ENCODE peak calls at places on chromosomes 5 and 9, in seven cellular contexts. N, I, M, Z, Q, E and W are unnamed samples.

GRCh38 chr9:127386981-127387380 is 10.0 kb upstream of the SLC2A8 start:
- DNase-seq in N (no peak), I (no peak), M (no peak), Z (no peak), Q (no peak), E (no peak), W (no peak)

GRCh38 chr5:56829137-56829536 is 13.8 kb downstream of the MAP3K1 start:
- DNase-seq in N (peak), I (no peak), M (no peak), Z (peak), Q (no peak), E (peak), W (no peak)

GRCh38 chr5:83509535-83509934 is 38.0 kb downstream of the VCAN start:
- DNase-seq in N (peak), I (no peak), M (peak), Z (no peak), Q (no peak), E (no peak), W (no peak)

GRCh38 chr5:109053995-109054417 is 306.3 kb downstream of the FER start:
- DNase-seq in N (peak), I (no peak), M (no peak), Z (no peak), Q (peak), E (no peak), W (no peak)

GRCh38 chr5:149391524-149391923 is 12.4 kb upstream of the IL17B start:
- DNase-seq in N (no peak), I (no peak), M (no peak), Z (no peak), Q (no peak), E (no peak), W (no peak)

GRCh38 chr5:81207009-81207408 is 26.1 kb upstream of the CKMT2 start:
- DNase-seq in N (no peak), I (no peak), M (peak), Z (peak), Q (no peak), E (no peak), W (no peak)

GRCh38 chr5:35183243-35183955 is 46.9 kb downstream of the PRLR start:
- DNase-seq in N (peak), I (peak), M (peak), Z (peak), Q (peak), E (no peak), W (no peak)

GRCh38 chr5:7146886-7147285 is 249.1 kb upstream of the ADCY2 start:
- DNase-seq in N (no peak), I (peak), M (peak), Z (no peak), Q (no peak), E (no peak), W (no peak)

GRCh38 chr5:104189031-104189430 is 626.4 kb upstream of the NUDT12 start:
- DNase-seq in N (peak), I (no peak), M (no peak), Z (no peak), Q (no peak), E (no peak), W (no peak)

GRCh38 chr5:103120607-103121200 is 603 bp downstream of the PPIP5K2 start:
- DNase-seq in N (peak), I (peak), M (peak), Z (peak), Q (no peak), E (peak), W (no peak)

GRCh38 chr5:138595396-138595795 is 20.2 kb upstream of the HSPA9 start:
- DNase-seq in N (no peak), I (no peak), M (no peak), Z (no peak), Q (no peak), E (no peak), W (no peak)

GRCh38 chr9:35533398-35533797 is 43.5 kb downstream of the RUSC2 start:
- DNase-seq in N (no peak), I (no peak), M (no peak), Z (no peak), Q (no peak), E (no peak), W (no peak)

GRCh38 chr5:167573274-167574127 is 717.9 kb upstream of the WWC1 start:
- DNase-seq in N (peak), I (no peak), M (peak), Z (no peak), Q (no peak), E (no peak), W (no peak)

GRCh38 chr5:152260940-152261339 is 144.1 kb downstream of the NMUR2 start:
- DNase-seq in N (no peak), I (no peak), M (no peak), Z (no peak), Q (no peak), E (no peak), W (no peak)

GRCh38 chr9:137161558-137162483 is 8.0 kb downstream of the LRRC26 start:
- DNase-seq in N (no peak), I (no peak), M (no peak), Z (no peak), Q (no peak), E (no peak), W (no peak)

GRCh38 chr5:63127054-63127453 is 548.4 kb downstream of the LRRC70 start:
- DNase-seq in N (peak), I (no peak), M (no peak), Z (no peak), Q (no peak), E (no peak), W (no peak)

GRCh38 chr5:116553366-116553765 is 21.3 kb downstream of the SEMA6A start:
- DNase-seq in N (no peak), I (no peak), M (no peak), Z (no peak), Q (no peak), E (no peak), W (no peak)

GRCh38 chr5:58886315-58887207 is 303.7 kb downstream of the RAB3C start:
- DNase-seq in N (peak), I (peak), M (peak), Z (peak), Q (no peak), E (peak), W (peak)

GRCh38 chr9:13181652-13182051 is 97.8 kb downstream of the MPDZ start:
- DNase-seq in N (peak), I (no peak), M (peak), Z (no peak), Q (no peak), E (no peak), W (no peak)